ENCODE peak calls at places on chromosomes 2 and 18, in ten cellular contexts. One of them, this sample, is unnamed. For H3K4me1, the result is how much of the 10 kb centered on the place peaks cover.

GRCh38 chr2:100941646-100942240 is 60.3 kb upstream of the RPL31 start:
- DNase-seq in GM12878: no peak
- DNase-seq in CD4-positive, CD25-positive, alpha-beta regulatory T cell: peak
- DNase-seq in aorta: no peak
- DNase-seq in K562: no peak
- DNase-seq in CD8-positive, alpha-beta memory T cell: no peak
- DNase-seq in transverse colon: no peak
- DNase-seq in astrocyte: peak
- DNase-seq in left lung: no peak
- DNase-seq in OCI-LY7: no peak
- DNase-seq in this sample: no peak

GRCh38 chr2:20594957-20595356 is 55.9 kb downstream of the HS1BP3 start:
- DNase-seq in transverse colon: no peak
- DNase-seq in CD4-positive, CD25-positive, alpha-beta regulatory T cell: no peak
- DNase-seq in OCI-LY7: no peak
- DNase-seq in astrocyte: no peak
- DNase-seq in GM12878: no peak
- DNase-seq in K562: no peak
- DNase-seq in left lung: peak
- DNase-seq in CD8-positive, alpha-beta memory T cell: no peak
- DNase-seq in aorta: peak
- DNase-seq in this sample: no peak

GRCh38 chr2:190062053-190062452 is 476 bp downstream of the MSTN start:
- DNase-seq in aorta: no peak
- DNase-seq in OCI-LY7: no peak
- DNase-seq in CD8-positive, alpha-beta memory T cell: no peak
- DNase-seq in transverse colon: no peak
- DNase-seq in CD4-positive, CD25-positive, alpha-beta regulatory T cell: no peak
- DNase-seq in GM12878: no peak
- DNase-seq in astrocyte: no peak
- DNase-seq in K562: no peak
- DNase-seq in left lung: no peak
- DNase-seq in this sample: no peak

GRCh38 chr2:164009801-164010337 is 274.1 kb upstream of the FIGN start:
- DNase-seq in OCI-LY7: no peak
- DNase-seq in left lung: no peak
- DNase-seq in CD4-positive, CD25-positive, alpha-beta regulatory T cell: no peak
- DNase-seq in aorta: no peak
- DNase-seq in K562: no peak
- DNase-seq in CD8-positive, alpha-beta memory T cell: no peak
- DNase-seq in astrocyte: no peak
- DNase-seq in transverse colon: no peak
- DNase-seq in GM12878: no peak
- DNase-seq in this sample: no peak

GRCh38 chr2:97774425-97774824 is 61.0 kb downstream of the ZAP70 start:
- DNase-seq in left lung: no peak
- DNase-seq in OCI-LY7: peak
- DNase-seq in CD8-positive, alpha-beta memory T cell: no peak
- DNase-seq in K562: peak
- DNase-seq in astrocyte: no peak
- DNase-seq in GM12878: no peak
- DNase-seq in transverse colon: no peak
- DNase-seq in CD4-positive, CD25-positive, alpha-beta regulatory T cell: no peak
- DNase-seq in aorta: no peak
- DNase-seq in this sample: no peak

GRCh38 chr2:105487142-105488069 is 88.6 kb upstream of the FHL2 start:
- DNase-seq in OCI-LY7: no peak
- DNase-seq in CD8-positive, alpha-beta memory T cell: no peak
- DNase-seq in left lung: no peak
- DNase-seq in aorta: no peak
- DNase-seq in transverse colon: no peak
- DNase-seq in K562: no peak
- DNase-seq in GM12878: no peak
- DNase-seq in astrocyte: peak
- DNase-seq in CD4-positive, CD25-positive, alpha-beta regulatory T cell: no peak
- DNase-seq in this sample: no peak

GRCh38 chr2:48135797-48136196 is 229.5 kb upstream of the FBXO11 start:
- DNase-seq in left lung: no peak
- DNase-seq in CD4-positive, CD25-positive, alpha-beta regulatory T cell: no peak
- DNase-seq in GM12878: no peak
- DNase-seq in K562: no peak
- DNase-seq in transverse colon: no peak
- DNase-seq in astrocyte: no peak
- DNase-seq in OCI-LY7: no peak
- DNase-seq in aorta: no peak
- DNase-seq in CD8-positive, alpha-beta memory T cell: no peak
- DNase-seq in this sample: no peak

GRCh38 chr18:49878567-49878966 is 65.2 kb upstream of the ACAA2 start:
- DNase-seq in K562: no peak
- DNase-seq in transverse colon: no peak
- DNase-seq in OCI-LY7: no peak
- DNase-seq in CD4-positive, CD25-positive, alpha-beta regulatory T cell: no peak
- DNase-seq in aorta: no peak
- DNase-seq in CD8-positive, alpha-beta memory T cell: no peak
- DNase-seq in left lung: no peak
- DNase-seq in GM12878: no peak
- DNase-seq in astrocyte: peak
- DNase-seq in this sample: no peak

GRCh38 chr2:27714851-27715291 is 51.2 kb downstream of the SLC4A1AP start:
- DNase-seq in K562: no peak
- DNase-seq in transverse colon: no peak
- DNase-seq in CD4-positive, CD25-positive, alpha-beta regulatory T cell: no peak
- DNase-seq in left lung: no peak
- DNase-seq in OCI-LY7: no peak
- DNase-seq in GM12878: no peak
- DNase-seq in aorta: no peak
- DNase-seq in astrocyte: no peak
- DNase-seq in CD8-positive, alpha-beta memory T cell: no peak
- DNase-seq in this sample: no peak
- H3K4me1 ChIP-seq in K562: under half
- H3K4me1 ChIP-seq in transverse colon: under half
- H3K4me1 ChIP-seq in CD4-positive, CD25-positive, alpha-beta regulatory T cell: under half
- H3K4me1 ChIP-seq in left lung: under half
- H3K4me1 ChIP-seq in OCI-LY7: under half
- H3K4me1 ChIP-seq in GM12878: under half
- H3K4me1 ChIP-seq in aorta: under half
- H3K4me1 ChIP-seq in astrocyte: under half
- H3K4me1 ChIP-seq in CD8-positive, alpha-beta memory T cell: under half
- H3K4me1 ChIP-seq in this sample: under half

GRCh38 chr2:47112665-47113435 is 42.3 kb downstream of the STPG4 start:
- DNase-seq in aorta: no peak
- DNase-seq in CD4-positive, CD25-positive, alpha-beta regulatory T cell: no peak
- DNase-seq in OCI-LY7: no peak
- DNase-seq in transverse colon: no peak
- DNase-seq in K562: peak
- DNase-seq in left lung: no peak
- DNase-seq in CD8-positive, alpha-beta memory T cell: no peak
- DNase-seq in GM12878: no peak
- DNase-seq in astrocyte: no peak
- DNase-seq in this sample: no peak

GRCh38 chr2:47109680-47110079 is 45.4 kb downstream of the STPG4 start:
- DNase-seq in K562: no peak
- DNase-seq in astrocyte: no peak
- DNase-seq in CD4-positive, CD25-positive, alpha-beta regulatory T cell: no peak
- DNase-seq in aorta: no peak
- DNase-seq in transverse colon: no peak
- DNase-seq in OCI-LY7: no peak
- DNase-seq in CD8-positive, alpha-beta memory T cell: no peak
- DNase-seq in GM12878: no peak
- DNase-seq in left lung: no peak
- DNase-seq in this sample: no peak

DNA sequence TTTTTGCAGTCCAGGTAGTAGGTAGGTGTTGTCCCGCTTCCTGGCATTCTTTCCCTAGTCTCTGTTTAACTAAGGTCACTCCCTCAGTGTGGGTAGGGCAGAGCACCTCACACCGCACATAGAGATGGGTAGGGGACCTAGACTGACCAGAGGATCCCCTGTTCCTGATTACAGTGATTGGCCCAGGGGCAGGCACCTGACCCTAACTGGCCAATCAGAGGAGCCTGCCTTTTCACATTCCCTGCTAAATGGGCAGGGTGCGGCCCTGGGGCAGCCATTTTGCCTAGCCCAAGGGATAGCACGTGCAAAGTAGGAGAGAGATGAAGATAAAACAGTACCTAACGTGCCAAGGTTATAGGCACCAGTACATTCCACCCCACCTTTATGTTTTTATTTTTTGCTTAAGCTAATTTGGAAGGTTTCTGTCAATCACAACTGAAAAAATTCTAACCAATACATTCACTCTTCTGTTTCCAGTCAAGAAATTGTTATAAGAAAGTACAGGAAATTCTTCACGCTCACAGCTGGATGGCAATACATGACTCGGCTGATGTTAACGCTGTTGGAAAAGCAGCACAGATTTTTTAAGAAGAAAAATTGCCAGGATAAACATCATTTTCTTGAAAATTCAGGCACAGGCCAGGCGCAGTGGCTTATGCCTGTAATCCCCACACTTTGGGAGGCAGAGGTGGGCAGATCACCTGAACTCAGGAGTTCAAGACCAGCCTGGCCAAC is 46.3 kb downstream of the STPG4 start:
- DNase-seq in astrocyte: no peak
- DNase-seq in GM12878: no peak
- DNase-seq in transverse colon: no peak
- DNase-seq in K562: no peak
- DNase-seq in CD8-positive, alpha-beta memory T cell: no peak
- DNase-seq in CD4-positive, CD25-positive, alpha-beta regulatory T cell: no peak
- DNase-seq in OCI-LY7: no peak
- DNase-seq in left lung: no peak
- DNase-seq in aorta: no peak
- DNase-seq in this sample: no peak
- H3K27ac ChIP-seq in astrocyte: no peak
- H3K27ac ChIP-seq in GM12878: no peak
- H3K27ac ChIP-seq in transverse colon: no peak
- H3K27ac ChIP-seq in K562: no peak
- H3K27ac ChIP-seq in CD8-positive, alpha-beta memory T cell: no peak
- H3K27ac ChIP-seq in CD4-positive, CD25-positive, alpha-beta regulatory T cell: no peak
- H3K27ac ChIP-seq in OCI-LY7: no peak
- H3K27ac ChIP-seq in left lung: no peak
- H3K27ac ChIP-seq in aorta: no peak
- H3K27ac ChIP-seq in this sample: no peak

GRCh38 chr2:127672341-127673303 is 2.7 kb downstream of the LIMS2 start:
- DNase-seq in CD8-positive, alpha-beta memory T cell: no peak
- DNase-seq in K562: no peak
- DNase-seq in aorta: no peak
- DNase-seq in GM12878: no peak
- DNase-seq in OCI-LY7: no peak
- DNase-seq in CD4-positive, CD25-positive, alpha-beta regulatory T cell: no peak
- DNase-seq in transverse colon: no peak
- DNase-seq in astrocyte: no peak
- DNase-seq in left lung: no peak
- DNase-seq in this sample: no peak

GRCh38 chr2:127675335-127676261 is at the start of gene LIMS2:
- DNase-seq in CD8-positive, alpha-beta memory T cell: no peak
- DNase-seq in K562: no peak
- DNase-seq in OCI-LY7: no peak
- DNase-seq in GM12878: no peak
- DNase-seq in astrocyte: no peak
- DNase-seq in left lung: no peak
- DNase-seq in aorta: no peak
- DNase-seq in transverse colon: no peak
- DNase-seq in CD4-positive, CD25-positive, alpha-beta regulatory T cell: no peak
- DNase-seq in this sample: no peak

GRCh38 chr2:127676906-127677305 is 1.6 kb upstream of the LIMS2 start:
- DNase-seq in K562: no peak
- DNase-seq in astrocyte: no peak
- DNase-seq in CD8-positive, alpha-beta memory T cell: no peak
- DNase-seq in GM12878: no peak
- DNase-seq in OCI-LY7: no peak
- DNase-seq in aorta: peak
- DNase-seq in transverse colon: no peak
- DNase-seq in left lung: no peak
- DNase-seq in CD4-positive, CD25-positive, alpha-beta regulatory T cell: no peak
- DNase-seq in this sample: no peak

GRCh38 chr2:127673304-127674069 is 1.8 kb downstream of the LIMS2 start:
- DNase-seq in CD4-positive, CD25-positive, alpha-beta regulatory T cell: no peak
- DNase-seq in CD8-positive, alpha-beta memory T cell: no peak
- DNase-seq in K562: no peak
- DNase-seq in aorta: no peak
- DNase-seq in astrocyte: no peak
- DNase-seq in left lung: no peak
- DNase-seq in transverse colon: no peak
- DNase-seq in OCI-LY7: no peak
- DNase-seq in GM12878: no peak
- DNase-seq in this sample: no peak

DNA sequence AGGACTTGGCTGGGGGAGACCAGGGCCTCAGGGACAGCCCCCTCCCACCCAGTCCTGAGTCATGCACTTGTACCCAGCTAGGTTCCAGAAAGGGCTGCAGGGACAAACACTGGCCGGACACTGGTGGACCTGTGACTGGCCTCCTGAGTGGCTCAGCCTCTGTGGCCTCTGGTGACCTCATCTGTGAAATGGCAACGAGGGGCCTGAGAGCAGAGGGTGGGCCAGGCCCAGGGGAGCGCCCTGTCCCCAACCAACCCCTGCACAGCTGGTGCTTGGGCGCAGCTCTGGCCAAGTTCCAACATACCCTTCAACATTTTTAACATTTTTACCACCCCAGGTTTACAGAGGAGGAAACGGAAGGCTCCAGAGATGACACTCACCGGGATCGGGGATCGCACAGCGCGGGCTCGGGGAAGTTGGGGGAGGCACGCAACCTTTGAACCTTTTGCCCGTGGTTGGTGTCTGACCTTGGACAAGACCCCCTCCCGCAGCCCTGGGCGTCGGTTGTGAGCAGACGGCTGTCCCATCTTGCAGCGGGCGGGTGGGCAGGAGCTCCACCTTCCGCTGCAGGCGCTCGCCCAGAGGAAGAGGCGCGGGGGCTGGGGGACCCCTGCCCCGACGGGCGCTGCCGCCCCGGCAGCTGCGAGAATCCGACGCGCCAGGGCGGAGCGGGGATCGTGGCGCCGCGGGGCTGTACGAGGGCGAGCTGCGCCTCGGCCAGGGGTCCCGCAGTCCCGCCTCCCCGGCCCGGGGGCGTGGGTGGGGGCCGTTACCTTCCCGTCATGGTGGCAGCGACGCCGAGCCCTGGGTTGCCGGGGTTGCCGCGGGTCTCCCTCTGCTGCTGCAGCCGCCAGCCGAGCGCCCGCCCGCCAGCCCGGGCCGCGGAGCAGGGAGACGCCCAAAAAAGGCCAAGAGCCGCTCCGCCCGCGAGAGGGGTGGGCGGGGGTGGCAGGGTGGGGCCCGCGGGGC is 805 bp downstream of the LIMS2 start:
- DNase-seq in K562: no peak
- DNase-seq in aorta: peak
- DNase-seq in CD4-positive, CD25-positive, alpha-beta regulatory T cell: peak
- DNase-seq in astrocyte: no peak
- DNase-seq in CD8-positive, alpha-beta memory T cell: peak
- DNase-seq in transverse colon: no peak
- DNase-seq in GM12878: no peak
- DNase-seq in OCI-LY7: no peak
- DNase-seq in left lung: no peak
- DNase-seq in this sample: no peak
- H3K4me3 ChIP-seq in K562: no peak
- H3K4me3 ChIP-seq in aorta: peak
- H3K4me3 ChIP-seq in CD4-positive, CD25-positive, alpha-beta regulatory T cell: no peak
- H3K4me3 ChIP-seq in astrocyte: peak
- H3K4me3 ChIP-seq in CD8-positive, alpha-beta memory T cell: no peak
- H3K4me3 ChIP-seq in transverse colon: peak
- H3K4me3 ChIP-seq in GM12878: no peak
- H3K4me3 ChIP-seq in OCI-LY7: no peak
- H3K4me3 ChIP-seq in left lung: peak
- H3K4me3 ChIP-seq in this sample: peak

GRCh38 chr2:234287650-234288049 is 209.2 kb downstream of the ARL4C start:
- DNase-seq in left lung: no peak
- DNase-seq in aorta: no peak
- DNase-seq in CD4-positive, CD25-positive, alpha-beta regulatory T cell: no peak
- DNase-seq in GM12878: no peak
- DNase-seq in K562: no peak
- DNase-seq in transverse colon: peak
- DNase-seq in CD8-positive, alpha-beta memory T cell: no peak
- DNase-seq in OCI-LY7: no peak
- DNase-seq in astrocyte: no peak
- DNase-seq in this sample: no peak

GRCh38 chr2:234289789-234290188 is 207.1 kb downstream of the ARL4C start:
- DNase-seq in K562: no peak
- DNase-seq in left lung: no peak
- DNase-seq in CD8-positive, alpha-beta memory T cell: no peak
- DNase-seq in GM12878: no peak
- DNase-seq in aorta: no peak
- DNase-seq in OCI-LY7: peak
- DNase-seq in CD4-positive, CD25-positive, alpha-beta regulatory T cell: peak
- DNase-seq in transverse colon: no peak
- DNase-seq in astrocyte: peak
- DNase-seq in this sample: peak

GRCh38 chr2:234290196-234290595 is 206.7 kb downstream of the ARL4C start:
- DNase-seq in CD8-positive, alpha-beta memory T cell: no peak
- DNase-seq in left lung: no peak
- DNase-seq in K562: no peak
- DNase-seq in aorta: no peak
- DNase-seq in transverse colon: no peak
- DNase-seq in GM12878: no peak
- DNase-seq in OCI-LY7: peak
- DNase-seq in astrocyte: no peak
- DNase-seq in CD4-positive, CD25-positive, alpha-beta regulatory T cell: peak
- DNase-seq in this sample: no peak

GRCh38 chr2:234290671-234291070 is 206.2 kb downstream of the ARL4C start:
- DNase-seq in left lung: peak
- DNase-seq in aorta: no peak
- DNase-seq in CD4-positive, CD25-positive, alpha-beta regulatory T cell: peak
- DNase-seq in GM12878: peak
- DNase-seq in K562: no peak
- DNase-seq in transverse colon: peak
- DNase-seq in OCI-LY7: peak
- DNase-seq in CD8-positive, alpha-beta memory T cell: peak
- DNase-seq in astrocyte: no peak
- DNase-seq in this sample: peak

GRCh38 chr2:234288974-234289455 is 207.9 kb downstream of the ARL4C start:
- DNase-seq in CD8-positive, alpha-beta memory T cell: peak
- DNase-seq in left lung: peak
- DNase-seq in astrocyte: peak
- DNase-seq in K562: peak
- DNase-seq in aorta: peak
- DNase-seq in CD4-positive, CD25-positive, alpha-beta regulatory T cell: peak
- DNase-seq in transverse colon: peak
- DNase-seq in OCI-LY7: peak
- DNase-seq in GM12878: no peak
- DNase-seq in this sample: peak
- H3K4me1 ChIP-seq in CD8-positive, alpha-beta memory T cell: half or more
- H3K4me1 ChIP-seq in left lung: under half
- H3K4me1 ChIP-seq in astrocyte: half or more
- H3K4me1 ChIP-seq in K562: under half
- H3K4me1 ChIP-seq in aorta: under half
- H3K4me1 ChIP-seq in CD4-positive, CD25-positive, alpha-beta regulatory T cell: half or more
- H3K4me1 ChIP-seq in transverse colon: half or more
- H3K4me1 ChIP-seq in OCI-LY7: half or more
- H3K4me1 ChIP-seq in GM12878: under half
- H3K4me1 ChIP-seq in this sample: half or more